ENCODE peak calls at places on chromosomes 1 and 21, in seven cellular contexts. R, P, E, V, Y, D and X are unnamed samples.

GRCh38 chr21:34072145-34073031 is 990 bp upstream of the MRPS6 start:
- DNase-seq in V (no peak), P (peak; percentile 67), Y (no peak), D (no peak), E (no peak), R (no peak), X (peak; percentile 50)

GRCh38 chr21:27149034-27149433 is 182.1 kb upstream of the ADAMTS5 start:
- DNase-seq in D (no peak), Y (no peak), P (no peak), V (no peak), R (no peak), E (no peak), X (no peak)

GRCh38 chr1:229364216-229365065 is 21.6 kb upstream of the CCSAP start:
- DNase-seq in E (no peak), R (no peak), P (no peak), V (no peak), D (no peak), Y (no peak), X (no peak)

GRCh38 chr1:118210051-118210722 is 25.2 kb upstream of the SPAG17 start:
- DNase-seq in V (no peak), R (no peak), Y (no peak), D (no peak), P (no peak), E (no peak), X (no peak)

GRCh38 chr1:28126778-28127430 is 38.5 kb upstream of the EYA3 start:
- DNase-seq in R (no peak), P (no peak), V (peak; percentile 76), D (no peak), Y (no peak), E (no peak), X (no peak)

GRCh38 chr1:48051466-48052126 is 54.4 kb upstream of the TRABD2B start:
- DNase-seq in V (no peak), E (no peak), Y (no peak), P (no peak), R (no peak), D (no peak), X (no peak)

GRCh38 chr1:53166912-53167311 is 24.5 kb upstream of the SLC1A7 start:
- DNase-seq in D (no peak), Y (no peak), E (no peak), P (no peak), R (no peak), V (no peak), X (no peak)

GRCh38 chr1:46719689-46720088 is 775 bp upstream of the EFCAB14 start:
- DNase-seq in Y (no peak), V (no peak), R (no peak), D (no peak), P (peak; percentile 24), E (no peak), X (peak; percentile 81)

GRCh38 chr1:18716112-18716784 is 85.6 kb downstream of the PAX7 start:
- DNase-seq in V (no peak), E (no peak), R (no peak), D (no peak), P (no peak), Y (no peak), X (no peak)

GRCh38 chr1:160907976-160908375 is 23.0 kb upstream of the ITLN1 start:
- DNase-seq in Y (no peak), E (no peak), V (no peak), R (no peak), P (peak; percentile 56), D (no peak), X (peak; percentile 82)